ENCODE peak calls at places on chromosome 13, in ten cellular contexts. Y, R, W, M, B, Q, S, O, F and N are unnamed samples.

GRCh38 chr13:112996671-112997091 is 27.7 kb downstream of the MCF2L start:
- DNase-seq in Y (no peak), R (no peak), W (no peak), M (no peak), B (no peak), Q (no peak), S (no peak), O (no peak), F (no peak), N (no peak)

GRCh38 chr13:39776439-39776838 is 121.0 kb downstream of the COG6 start:
- DNase-seq in Y (no peak), R (no peak), W (no peak), M (no peak), B (no peak), Q (peak), S (no peak), O (no peak), F (no peak), N (no peak)

GRCh38 chr13:51995677-51996551 is 15.3 kb downstream of the ATP7B start:
- DNase-seq in Y (no peak), R (no peak), W (no peak), M (peak), B (no peak), Q (no peak), S (no peak), O (no peak), F (no peak), N (no peak)

GRCh38 chr13:73934215-73934623 is 200.0 kb downstream of the KLF12 start:
- DNase-seq in Y (no peak), R (no peak), W (no peak), M (no peak), B (no peak), Q (no peak), S (no peak), O (no peak), F (peak), N (no peak)

GRCh38 chr13:98910501-98910951 is 67.3 kb downstream of the DOCK9 start:
- DNase-seq in Y (peak), R (peak), W (no peak), M (no peak), B (peak), Q (no peak), S (no peak), O (no peak), F (peak), N (peak)

GRCh38 chr13:106133025-106133424 is 402.4 kb downstream of the EFNB2 start:
- DNase-seq in Y (no peak), R (no peak), W (no peak), M (no peak), B (no peak), Q (peak), S (no peak), O (no peak), F (peak), N (no peak)

GRCh38 chr13:91017669-91018053 is 329.8 kb upstream of the MIR17HG start:
- DNase-seq in Y (no peak), R (no peak), W (no peak), M (peak), B (no peak), Q (no peak), S (no peak), O (peak), F (no peak), N (no peak)

GRCh38 chr13:74070513-74070912 is 63.7 kb downstream of the KLF12 start:
- DNase-seq in Y (no peak), R (no peak), W (no peak), M (no peak), B (no peak), Q (no peak), S (no peak), O (no peak), F (no peak), N (no peak)

GRCh38 chr13:26060366-26060765 is 8.6 kb upstream of the SHISA2 start:
- DNase-seq in Y (no peak), R (no peak), W (no peak), M (no peak), B (no peak), Q (no peak), S (no peak), O (no peak), F (no peak), N (no peak)

GRCh38 chr13:26074706-26075105 is 22.9 kb upstream of the SHISA2 start:
- DNase-seq in Y (no peak), R (no peak), W (no peak), M (no peak), B (no peak), Q (no peak), S (no peak), O (peak), F (peak), N (no peak)

GRCh38 chr13:112687836-112688559 is 1.8 kb upstream of the ATP11A start:
- DNase-seq in Y (no peak), R (no peak), W (no peak), M (no peak), B (no peak), Q (no peak), S (no peak), O (no peak), F (no peak), N (no peak)

GRCh38 chr13:87128006-87128405 is 543.2 kb upstream of the SLITRK5 start:
- DNase-seq in Y (no peak), R (no peak), W (no peak), M (no peak), B (no peak), Q (peak), S (peak), O (no peak), F (peak), N (peak)

GRCh38 chr13:107827840-107828549 is 387.3 kb downstream of the LIG4 start:
- DNase-seq in Y (no peak), R (no peak), W (no peak), M (no peak), B (no peak), Q (no peak), S (no peak), O (no peak), F (no peak), N (no peak)

GRCh38 chr13:24173775-24174174 is 13.3 kb downstream of the SPATA13 start:
- DNase-seq in Y (no peak), R (no peak), W (no peak), M (no peak), B (no peak), Q (no peak), S (no peak), O (no peak), F (no peak), N (no peak)

GRCh38 chr13:40657307-40657706 is 9.1 kb downstream of the FOXO1 start:
- DNase-seq in Y (no peak), R (no peak), W (no peak), M (no peak), B (no peak), Q (no peak), S (no peak), O (no peak), F (no peak), N (no peak)